ENCODE peak calls at places on chromosomes 16 and 17, in ten cellular contexts. One of them, this sample, is unnamed.

GRCh38 chr16:31135535-31136286 is at the start of gene PRSS8:
- DNase-seq in tibial artery: no peak
- DNase-seq in GM12865: no peak
- DNase-seq in heart right ventricle: no peak
- DNase-seq in body of pancreas: peak
- DNase-seq in right lobe of liver: peak
- DNase-seq in AG04450: no peak
- DNase-seq in fibroblast of lung: no peak
- DNase-seq in AG10803: no peak
- DNase-seq in brain microvascular endothelial cell: no peak
- DNase-seq in this sample: no peak

GRCh38 chr17:41504126-41504977 is 1.1 kb downstream of the KRT13 start:
- DNase-seq in tibial artery: no peak
- DNase-seq in body of pancreas: no peak
- DNase-seq in brain microvascular endothelial cell: no peak
- DNase-seq in fibroblast of lung: no peak
- DNase-seq in GM12865: no peak
- DNase-seq in right lobe of liver: no peak
- DNase-seq in heart right ventricle: no peak
- DNase-seq in AG10803: no peak
- DNase-seq in AG04450: no peak
- DNase-seq in this sample: no peak

GRCh38 chr16:27315333-27316037 is 1.7 kb downstream of the IL4R start:
- DNase-seq in right lobe of liver: peak
- DNase-seq in fibroblast of lung: peak
- DNase-seq in heart right ventricle: peak
- DNase-seq in body of pancreas: peak
- DNase-seq in brain microvascular endothelial cell: peak
- DNase-seq in AG04450: no peak
- DNase-seq in AG10803: peak
- DNase-seq in tibial artery: peak
- DNase-seq in GM12865: peak
- DNase-seq in this sample: no peak

GRCh38 chr17:28712037-28712704 is 483 bp upstream of the PROCA1 start:
- DNase-seq in right lobe of liver: no peak
- DNase-seq in heart right ventricle: peak
- DNase-seq in tibial artery: peak
- DNase-seq in fibroblast of lung: no peak
- DNase-seq in body of pancreas: peak
- DNase-seq in brain microvascular endothelial cell: no peak
- DNase-seq in AG10803: no peak
- DNase-seq in GM12865: peak
- DNase-seq in AG04450: no peak
- DNase-seq in this sample: no peak

GRCh38 chr17:48055531-48056245 is 7.5 kb downstream of the NFE2L1 start:
- DNase-seq in body of pancreas: no peak
- DNase-seq in AG04450: peak
- DNase-seq in AG10803: peak
- DNase-seq in fibroblast of lung: peak
- DNase-seq in heart right ventricle: no peak
- DNase-seq in GM12865: peak
- DNase-seq in brain microvascular endothelial cell: no peak
- DNase-seq in right lobe of liver: no peak
- DNase-seq in tibial artery: no peak
- DNase-seq in this sample: no peak

GRCh38 chr16:799948-800833 is at the start of gene GNG13:
- DNase-seq in AG04450: no peak
- DNase-seq in GM12865: no peak
- DNase-seq in AG10803: no peak
- DNase-seq in brain microvascular endothelial cell: no peak
- DNase-seq in tibial artery: no peak
- DNase-seq in body of pancreas: no peak
- DNase-seq in fibroblast of lung: no peak
- DNase-seq in right lobe of liver: no peak
- DNase-seq in heart right ventricle: no peak
- DNase-seq in this sample: no peak

GRCh38 chr17:67477687-67478086 is 100.6 kb downstream of the PITPNC1 start:
- DNase-seq in AG04450: no peak
- DNase-seq in AG10803: peak
- DNase-seq in brain microvascular endothelial cell: peak
- DNase-seq in fibroblast of lung: peak
- DNase-seq in heart right ventricle: no peak
- DNase-seq in right lobe of liver: no peak
- DNase-seq in GM12865: peak
- DNase-seq in body of pancreas: no peak
- DNase-seq in tibial artery: no peak
- DNase-seq in this sample: no peak

GRCh38 chr17:40321502-40322416 is 12.8 kb downstream of the RARA start:
- DNase-seq in tibial artery: peak
- DNase-seq in GM12865: no peak
- DNase-seq in AG10803: no peak
- DNase-seq in fibroblast of lung: no peak
- DNase-seq in brain microvascular endothelial cell: no peak
- DNase-seq in heart right ventricle: peak
- DNase-seq in AG04450: no peak
- DNase-seq in body of pancreas: peak
- DNase-seq in right lobe of liver: no peak
- DNase-seq in this sample: no peak

GRCh38 chr17:60134396-60135159 is 15.2 kb upstream of the CA4 start:
- DNase-seq in tibial artery: no peak
- DNase-seq in GM12865: no peak
- DNase-seq in brain microvascular endothelial cell: peak
- DNase-seq in heart right ventricle: peak
- DNase-seq in fibroblast of lung: peak
- DNase-seq in body of pancreas: no peak
- DNase-seq in right lobe of liver: peak
- DNase-seq in AG04450: no peak
- DNase-seq in AG10803: peak
- DNase-seq in this sample: no peak

GRCh38 chr16:60642956-60643355 is 1393.3 kb downstream of the CDH8 start:
- DNase-seq in GM12865: no peak
- DNase-seq in body of pancreas: no peak
- DNase-seq in heart right ventricle: no peak
- DNase-seq in fibroblast of lung: peak
- DNase-seq in brain microvascular endothelial cell: no peak
- DNase-seq in right lobe of liver: no peak
- DNase-seq in AG04450: no peak
- DNase-seq in tibial artery: no peak
- DNase-seq in AG10803: peak
- DNase-seq in this sample: no peak

GRCh38 chr16:11076259-11077018 is 132.1 kb downstream of the CLEC16A start:
- DNase-seq in right lobe of liver: no peak
- DNase-seq in tibial artery: no peak
- DNase-seq in GM12865: peak
- DNase-seq in brain microvascular endothelial cell: no peak
- DNase-seq in fibroblast of lung: no peak
- DNase-seq in AG10803: no peak
- DNase-seq in body of pancreas: no peak
- DNase-seq in AG04450: no peak
- DNase-seq in heart right ventricle: no peak
- DNase-seq in this sample: no peak

GRCh38 chr17:76432004-76432403 is 20.9 kb downstream of the UBE2O start:
- DNase-seq in GM12865: no peak
- DNase-seq in brain microvascular endothelial cell: no peak
- DNase-seq in body of pancreas: no peak
- DNase-seq in AG04450: no peak
- DNase-seq in AG10803: no peak
- DNase-seq in heart right ventricle: no peak
- DNase-seq in fibroblast of lung: no peak
- DNase-seq in right lobe of liver: no peak
- DNase-seq in tibial artery: no peak
- DNase-seq in this sample: no peak

GRCh38 chr17:77769215-77769614 is 189.3 kb upstream of the TNRC6C start:
- DNase-seq in GM12865: no peak
- DNase-seq in tibial artery: no peak
- DNase-seq in fibroblast of lung: peak
- DNase-seq in heart right ventricle: no peak
- DNase-seq in AG10803: peak
- DNase-seq in right lobe of liver: no peak
- DNase-seq in brain microvascular endothelial cell: no peak
- DNase-seq in body of pancreas: no peak
- DNase-seq in AG04450: no peak
- DNase-seq in this sample: no peak

GRCh38 chr16:49545243-49545642 is 171.6 kb downstream of the C16orf78 start:
- DNase-seq in tibial artery: no peak
- DNase-seq in right lobe of liver: no peak
- DNase-seq in fibroblast of lung: no peak
- DNase-seq in heart right ventricle: no peak
- DNase-seq in AG04450: no peak
- DNase-seq in body of pancreas: no peak
- DNase-seq in AG10803: no peak
- DNase-seq in brain microvascular endothelial cell: no peak
- DNase-seq in GM12865: no peak
- DNase-seq in this sample: no peak

DNA sequence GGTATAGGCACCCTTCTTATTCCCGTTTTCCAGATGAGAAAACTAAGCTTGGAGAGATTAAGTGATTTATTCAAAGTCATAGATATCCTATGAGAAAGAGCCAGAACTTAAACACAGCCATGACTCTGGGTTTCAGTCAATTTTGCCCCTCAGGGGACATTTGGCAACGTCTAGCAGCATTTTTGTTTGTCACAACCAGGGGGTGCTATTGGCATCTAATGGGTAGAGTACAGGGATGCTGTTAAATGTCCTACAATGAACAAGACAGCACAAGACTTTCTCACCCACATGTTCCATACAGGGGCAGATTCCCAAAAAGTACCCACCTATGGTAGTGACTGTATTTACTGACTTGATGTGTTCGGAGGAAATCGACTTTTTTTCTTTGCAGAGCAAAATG is 4.8 kb upstream of the SHISA9 start:
- DNase-seq in AG10803: peak
- DNase-seq in tibial artery: no peak
- DNase-seq in brain microvascular endothelial cell: no peak
- DNase-seq in GM12865: peak
- DNase-seq in body of pancreas: peak
- DNase-seq in AG04450: no peak
- DNase-seq in heart right ventricle: no peak
- DNase-seq in right lobe of liver: no peak
- DNase-seq in fibroblast of lung: peak
- DNase-seq in this sample: peak
- TF ChIP-seq CTCF in AG10803: peak
- TF ChIP-seq CTCF in tibial artery: peak
- TF ChIP-seq CTCF in brain microvascular endothelial cell: peak
- TF ChIP-seq CTCF in GM12865: peak
- TF ChIP-seq CTCF in body of pancreas: peak
- TF ChIP-seq CTCF in AG04450: no peak
- TF ChIP-seq CTCF in heart right ventricle: peak
- TF ChIP-seq CTCF in right lobe of liver: peak
- TF ChIP-seq CTCF in fibroblast of lung: no peak
- TF ChIP-seq CTCF in this sample: peak

GRCh38 chr16:54062361-54063346 is 223.9 kb downstream of the IRX3 start:
- DNase-seq in heart right ventricle: peak
- DNase-seq in right lobe of liver: no peak
- DNase-seq in brain microvascular endothelial cell: no peak
- DNase-seq in AG04450: no peak
- DNase-seq in AG10803: no peak
- DNase-seq in tibial artery: no peak
- DNase-seq in body of pancreas: no peak
- DNase-seq in GM12865: no peak
- DNase-seq in fibroblast of lung: no peak
- DNase-seq in this sample: no peak
- H3K4me3 ChIP-seq in heart right ventricle: peak
- H3K4me3 ChIP-seq in right lobe of liver: peak
- H3K4me3 ChIP-seq in brain microvascular endothelial cell: no peak
- H3K4me3 ChIP-seq in AG04450: no peak
- H3K4me3 ChIP-seq in AG10803: no peak
- H3K4me3 ChIP-seq in tibial artery: no peak
- H3K4me3 ChIP-seq in body of pancreas: no peak
- H3K4me3 ChIP-seq in GM12865: no peak
- H3K4me3 ChIP-seq in fibroblast of lung: no peak
- H3K4me3 ChIP-seq in this sample: no peak

GRCh38 chr16:55494994-55495421 is 13.9 kb upstream of the LPCAT2 start:
- DNase-seq in heart right ventricle: peak
- DNase-seq in body of pancreas: peak
- DNase-seq in AG04450: peak
- DNase-seq in tibial artery: peak
- DNase-seq in fibroblast of lung: peak
- DNase-seq in GM12865: no peak
- DNase-seq in AG10803: peak
- DNase-seq in right lobe of liver: no peak
- DNase-seq in brain microvascular endothelial cell: peak
- DNase-seq in this sample: peak
- TF ChIP-seq CTCF in heart right ventricle: peak
- TF ChIP-seq CTCF in body of pancreas: no peak
- TF ChIP-seq CTCF in AG04450: peak
- TF ChIP-seq CTCF in tibial artery: peak
- TF ChIP-seq CTCF in fibroblast of lung: peak
- TF ChIP-seq CTCF in GM12865: no peak
- TF ChIP-seq CTCF in AG10803: peak
- TF ChIP-seq CTCF in right lobe of liver: peak
- TF ChIP-seq CTCF in brain microvascular endothelial cell: peak
- TF ChIP-seq CTCF in this sample: peak

GRCh38 chr17:83202002-83203000 is 122.9 kb downstream of the METRNL start:
- DNase-seq in body of pancreas: peak
- DNase-seq in AG10803: no peak
- DNase-seq in tibial artery: peak
- DNase-seq in fibroblast of lung: no peak
- DNase-seq in right lobe of liver: peak
- DNase-seq in brain microvascular endothelial cell: no peak
- DNase-seq in AG04450: no peak
- DNase-seq in heart right ventricle: peak
- DNase-seq in GM12865: no peak
- DNase-seq in this sample: no peak

GRCh38 chr17:83200231-83200699 is 120.9 kb downstream of the METRNL start:
- DNase-seq in AG04450: no peak
- DNase-seq in tibial artery: peak
- DNase-seq in brain microvascular endothelial cell: peak
- DNase-seq in body of pancreas: peak
- DNase-seq in AG10803: peak
- DNase-seq in fibroblast of lung: peak
- DNase-seq in right lobe of liver: peak
- DNase-seq in heart right ventricle: peak
- DNase-seq in GM12865: peak
- DNase-seq in this sample: no peak

GRCh38 chr17:83201206-83202001 is 122.0 kb downstream of the METRNL start:
- DNase-seq in brain microvascular endothelial cell: no peak
- DNase-seq in tibial artery: peak
- DNase-seq in right lobe of liver: peak
- DNase-seq in GM12865: no peak
- DNase-seq in AG04450: no peak
- DNase-seq in fibroblast of lung: no peak
- DNase-seq in body of pancreas: peak
- DNase-seq in AG10803: no peak
- DNase-seq in heart right ventricle: peak
- DNase-seq in this sample: no peak

GRCh38 chr17:83199500-83200201 is 120.2 kb downstream of the METRNL start:
- DNase-seq in tibial artery: peak
- DNase-seq in AG04450: no peak
- DNase-seq in fibroblast of lung: no peak
- DNase-seq in AG10803: peak
- DNase-seq in GM12865: no peak
- DNase-seq in body of pancreas: peak
- DNase-seq in heart right ventricle: peak
- DNase-seq in right lobe of liver: peak
- DNase-seq in brain microvascular endothelial cell: peak
- DNase-seq in this sample: no peak

DNA sequence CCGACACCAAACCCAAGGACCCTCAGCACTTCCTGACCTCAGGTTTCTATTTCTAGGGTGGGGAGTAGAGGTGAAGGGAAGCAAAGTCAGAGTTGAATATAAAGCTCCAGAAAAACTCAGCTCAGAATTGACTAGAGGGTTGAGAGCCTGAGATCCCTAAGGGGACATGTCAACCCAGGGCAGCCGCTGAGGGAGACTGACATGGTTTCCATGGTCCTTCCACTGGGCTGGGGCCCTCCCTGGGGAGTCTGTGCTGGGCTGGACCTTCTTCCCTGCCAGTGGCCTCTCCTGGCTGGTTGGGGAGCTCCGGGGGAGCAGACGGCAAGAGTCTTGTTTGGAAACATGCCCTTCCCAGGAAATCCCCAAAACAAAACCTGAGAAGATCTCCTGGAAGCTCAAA is 121.3 kb downstream of the METRNL start:
- DNase-seq in heart right ventricle: peak
- DNase-seq in GM12865: no peak
- DNase-seq in tibial artery: peak
- DNase-seq in brain microvascular endothelial cell: no peak
- DNase-seq in AG10803: peak
- DNase-seq in right lobe of liver: peak
- DNase-seq in body of pancreas: no peak
- DNase-seq in fibroblast of lung: no peak
- DNase-seq in AG04450: no peak
- DNase-seq in this sample: no peak
- H3K4me3 ChIP-seq in heart right ventricle: no peak
- H3K4me3 ChIP-seq in GM12865: no peak
- H3K4me3 ChIP-seq in tibial artery: no peak
- H3K4me3 ChIP-seq in brain microvascular endothelial cell: no peak
- H3K4me3 ChIP-seq in AG10803: no peak
- H3K4me3 ChIP-seq in right lobe of liver: no peak
- H3K4me3 ChIP-seq in body of pancreas: no peak
- H3K4me3 ChIP-seq in fibroblast of lung: no peak
- H3K4me3 ChIP-seq in AG04450: no peak
- H3K4me3 ChIP-seq in this sample: no peak